ENCODE peak calls at places on chromosomes 11 and 22, in five cellular contexts. One of them, this sample, is unnamed.

GRCh38 chr11:119694334-119694733 is 34.7 kb downstream of the NECTIN1 start:
- DNase-seq in body of pancreas: peak
- DNase-seq in Peyer's patch: peak
- DNase-seq in spleen: no peak
- DNase-seq in tibial nerve: no peak
- DNase-seq in this sample: no peak

GRCh38 chr11:94194712-94195111 is 66.1 kb downstream of the PANX1 start:
- DNase-seq in spleen: no peak
- DNase-seq in body of pancreas: no peak
- DNase-seq in tibial nerve: no peak
- DNase-seq in Peyer's patch: no peak
- DNase-seq in this sample: no peak

GRCh38 chr22:19779685-19780268 is 19.2 kb downstream of the TBX1 start:
- DNase-seq in Peyer's patch: no peak
- DNase-seq in tibial nerve: no peak
- DNase-seq in body of pancreas: no peak
- DNase-seq in spleen: peak
- DNase-seq in this sample: peak

GRCh38 chr11:120185678-120186407 is 25.0 kb upstream of the OAF start:
- DNase-seq in spleen: peak
- DNase-seq in tibial nerve: no peak
- DNase-seq in Peyer's patch: no peak
- DNase-seq in body of pancreas: peak
- DNase-seq in this sample: peak

GRCh38 chr22:42473484-42474193 is 41.4 kb upstream of the NFAM1 start:
- DNase-seq in tibial nerve: no peak
- DNase-seq in body of pancreas: no peak
- DNase-seq in Peyer's patch: no peak
- DNase-seq in spleen: no peak
- DNase-seq in this sample: no peak

GRCh38 chr22:40578171-40578570 is 58.3 kb downstream of the MRTFA start:
- DNase-seq in body of pancreas: no peak
- DNase-seq in Peyer's patch: no peak
- DNase-seq in spleen: no peak
- DNase-seq in tibial nerve: no peak
- DNase-seq in this sample: no peak

GRCh38 chr11:12043959-12044772 is 35.7 kb upstream of the DKK3 start:
- DNase-seq in body of pancreas: peak
- DNase-seq in tibial nerve: peak
- DNase-seq in Peyer's patch: peak
- DNase-seq in spleen: no peak
- DNase-seq in this sample: no peak

GRCh38 chr11:62193954-62194353 is 3.9 kb downstream of the SCGB1D1 start:
- DNase-seq in Peyer's patch: no peak
- DNase-seq in body of pancreas: no peak
- DNase-seq in tibial nerve: no peak
- DNase-seq in spleen: no peak
- DNase-seq in this sample: no peak

GRCh38 chr11:133163463-133164419 is 368.6 kb downstream of the OPCML start:
- DNase-seq in tibial nerve: no peak
- DNase-seq in body of pancreas: no peak
- DNase-seq in spleen: no peak
- DNase-seq in Peyer's patch: no peak
- DNase-seq in this sample: no peak

GRCh38 chr22:25202290-25202921 is 2.7 kb downstream of the CRYBB3 start:
- DNase-seq in tibial nerve: peak
- DNase-seq in body of pancreas: peak
- DNase-seq in spleen: no peak
- DNase-seq in Peyer's patch: no peak
- DNase-seq in this sample: no peak

GRCh38 chr22:24429411-24430365 is 2.3 kb downstream of the ADORA2A start:
- DNase-seq in spleen: peak
- DNase-seq in body of pancreas: no peak
- DNase-seq in Peyer's patch: peak
- DNase-seq in tibial nerve: no peak
- DNase-seq in this sample: no peak

GRCh38 chr22:25447067-25447688 is 117.3 kb upstream of the GRK3 start:
- DNase-seq in tibial nerve: no peak
- DNase-seq in body of pancreas: no peak
- DNase-seq in spleen: no peak
- DNase-seq in Peyer's patch: no peak
- DNase-seq in this sample: no peak

GRCh38 chr11:119085523-119085878 is 820 bp downstream of the HMBS start:
- DNase-seq in Peyer's patch: no peak
- DNase-seq in spleen: no peak
- DNase-seq in tibial nerve: no peak
- DNase-seq in body of pancreas: no peak
- DNase-seq in this sample: no peak

GRCh38 chr11:61332266-61332822 is 561 bp downstream of the DDB1 start:
- DNase-seq in tibial nerve: no peak
- DNase-seq in spleen: no peak
- DNase-seq in Peyer's patch: no peak
- DNase-seq in body of pancreas: no peak
- DNase-seq in this sample: no peak

GRCh38 chr11:129967996-129968395 is 34.6 kb downstream of the PRDM10 start:
- DNase-seq in body of pancreas: no peak
- DNase-seq in Peyer's patch: no peak
- DNase-seq in tibial nerve: no peak
- DNase-seq in spleen: no peak
- DNase-seq in this sample: no peak

GRCh38 chr22:39375646-39376045 is 23.9 kb upstream of the TAB1 start:
- DNase-seq in body of pancreas: no peak
- DNase-seq in Peyer's patch: no peak
- DNase-seq in tibial nerve: no peak
- DNase-seq in spleen: no peak
- DNase-seq in this sample: no peak

GRCh38 chr11:79139900-79140299 is 300.9 kb downstream of the TENM4 start:
- DNase-seq in tibial nerve: no peak
- DNase-seq in Peyer's patch: no peak
- DNase-seq in body of pancreas: no peak
- DNase-seq in spleen: no peak
- DNase-seq in this sample: no peak

GRCh38 chr22:32618461-32619140 is 144.0 kb downstream of the FBXO7 start:
- DNase-seq in tibial nerve: peak
- DNase-seq in body of pancreas: no peak
- DNase-seq in Peyer's patch: no peak
- DNase-seq in spleen: peak
- DNase-seq in this sample: no peak

GRCh38 chr11:13287026-13287425 is 9.4 kb downstream of the BMAL1 start:
- DNase-seq in Peyer's patch: no peak
- DNase-seq in body of pancreas: no peak
- DNase-seq in tibial nerve: no peak
- DNase-seq in spleen: no peak
- DNase-seq in this sample: no peak

GRCh38 chr22:22060200-22061084 is 77.9 kb upstream of the TOP3B start:
- DNase-seq in Peyer's patch: peak
- DNase-seq in tibial nerve: peak
- DNase-seq in spleen: peak
- DNase-seq in body of pancreas: peak
- DNase-seq in this sample: peak

GRCh38 chr11:60193687-60194433 is 11.0 kb upstream of the MS4A6A start:
- DNase-seq in body of pancreas: peak
- DNase-seq in spleen: no peak
- DNase-seq in tibial nerve: peak
- DNase-seq in Peyer's patch: no peak
- DNase-seq in this sample: peak
- TF ChIP-seq POLR2A in body of pancreas: no peak
- TF ChIP-seq POLR2A in spleen: no peak
- TF ChIP-seq POLR2A in tibial nerve: no peak
- TF ChIP-seq POLR2A in Peyer's patch: no peak
- TF ChIP-seq POLR2A in this sample: no peak

GRCh38 chr11:55342901-55343300 is at the start of gene OR4A16:
- DNase-seq in body of pancreas: no peak
- DNase-seq in Peyer's patch: no peak
- DNase-seq in spleen: no peak
- DNase-seq in tibial nerve: no peak
- DNase-seq in this sample: no peak
- TF ChIP-seq CTCF in body of pancreas: no peak
- TF ChIP-seq CTCF in Peyer's patch: no peak
- TF ChIP-seq CTCF in spleen: no peak
- TF ChIP-seq CTCF in tibial nerve: no peak
- TF ChIP-seq CTCF in this sample: no peak

GRCh38 chr11:85379066-85379465 is 248.1 kb downstream of the DLG2 start:
- DNase-seq in tibial nerve: no peak
- DNase-seq in body of pancreas: no peak
- DNase-seq in spleen: no peak
- DNase-seq in Peyer's patch: no peak
- DNase-seq in this sample: no peak
- TF ChIP-seq POLR2A in tibial nerve: no peak
- TF ChIP-seq POLR2A in body of pancreas: no peak
- TF ChIP-seq POLR2A in spleen: no peak
- TF ChIP-seq POLR2A in Peyer's patch: no peak
- TF ChIP-seq POLR2A in this sample: no peak

GRCh38 chr11:64660205-64660604 is 62.8 kb downstream of the NRXN2 start:
- DNase-seq in tibial nerve: no peak
- DNase-seq in body of pancreas: no peak
- DNase-seq in spleen: no peak
- DNase-seq in Peyer's patch: no peak
- DNase-seq in this sample: peak

GRCh38 chr11:64660706-64661105 is 62.3 kb downstream of the NRXN2 start:
- DNase-seq in body of pancreas: no peak
- DNase-seq in Peyer's patch: no peak
- DNase-seq in tibial nerve: no peak
- DNase-seq in spleen: no peak
- DNase-seq in this sample: peak

GRCh38 chr11:64661146-64661545 is 61.9 kb downstream of the NRXN2 start:
- DNase-seq in body of pancreas: no peak
- DNase-seq in Peyer's patch: no peak
- DNase-seq in tibial nerve: no peak
- DNase-seq in spleen: no peak
- DNase-seq in this sample: no peak

GRCh38 chr11:64661622-64662021 is 61.4 kb downstream of the NRXN2 start:
- DNase-seq in tibial nerve: no peak
- DNase-seq in body of pancreas: no peak
- DNase-seq in spleen: no peak
- DNase-seq in Peyer's patch: no peak
- DNase-seq in this sample: no peak

GRCh38 chr11:64659417-64660144 is 63.4 kb downstream of the NRXN2 start:
- DNase-seq in spleen: no peak
- DNase-seq in Peyer's patch: no peak
- DNase-seq in tibial nerve: no peak
- DNase-seq in body of pancreas: no peak
- DNase-seq in this sample: no peak
- TF ChIP-seq CTCF in spleen: no peak
- TF ChIP-seq CTCF in Peyer's patch: no peak
- TF ChIP-seq CTCF in tibial nerve: no peak
- TF ChIP-seq CTCF in body of pancreas: no peak
- TF ChIP-seq CTCF in this sample: no peak

DNA sequence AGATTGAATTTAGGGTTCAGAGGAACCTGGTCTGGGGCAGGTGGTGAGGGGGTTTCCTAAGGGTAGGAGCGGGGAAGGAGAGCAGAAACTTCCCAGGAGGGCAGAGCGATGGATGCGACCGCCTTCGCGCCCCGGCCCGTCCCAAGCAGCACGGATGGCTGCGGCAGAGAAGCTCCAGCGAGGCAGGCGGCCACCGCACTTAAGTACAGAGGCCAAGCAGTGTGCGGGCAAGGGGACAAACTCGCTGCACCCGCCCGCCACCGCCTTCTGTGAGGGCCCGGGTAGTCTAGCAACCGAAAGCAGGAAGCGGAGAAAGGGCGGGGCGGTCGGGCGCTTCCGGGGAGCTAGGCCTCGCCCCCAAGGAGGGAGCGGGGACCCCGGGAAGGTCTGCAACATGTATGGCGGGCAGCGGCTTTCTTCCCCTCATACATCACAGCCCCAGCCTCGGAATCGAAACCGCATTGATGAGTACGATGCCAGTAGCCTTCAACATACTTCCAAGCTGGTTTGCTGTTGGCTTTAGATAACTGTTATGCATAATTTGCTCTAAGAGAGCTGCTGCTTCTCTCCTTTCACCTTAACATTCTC is at the start of gene AGBL2:
- DNase-seq in Peyer's patch: peak
- DNase-seq in tibial nerve: peak
- DNase-seq in spleen: peak
- DNase-seq in body of pancreas: peak
- DNase-seq in this sample: peak
- TF ChIP-seq POLR2A in Peyer's patch: peak
- TF ChIP-seq POLR2A in tibial nerve: no peak
- TF ChIP-seq POLR2A in spleen: no peak
- TF ChIP-seq POLR2A in body of pancreas: peak
- TF ChIP-seq POLR2A in this sample: peak

GRCh38 chr11:125156346-125156745 is 8.2 kb upstream of the PKNOX2 start:
- DNase-seq in tibial nerve: no peak
- DNase-seq in body of pancreas: no peak
- DNase-seq in Peyer's patch: no peak
- DNase-seq in spleen: no peak
- DNase-seq in this sample: no peak
- TF ChIP-seq CTCF in tibial nerve: no peak
- TF ChIP-seq CTCF in body of pancreas: no peak
- TF ChIP-seq CTCF in Peyer's patch: no peak
- TF ChIP-seq CTCF in spleen: no peak
- TF ChIP-seq CTCF in this sample: no peak

DNA sequence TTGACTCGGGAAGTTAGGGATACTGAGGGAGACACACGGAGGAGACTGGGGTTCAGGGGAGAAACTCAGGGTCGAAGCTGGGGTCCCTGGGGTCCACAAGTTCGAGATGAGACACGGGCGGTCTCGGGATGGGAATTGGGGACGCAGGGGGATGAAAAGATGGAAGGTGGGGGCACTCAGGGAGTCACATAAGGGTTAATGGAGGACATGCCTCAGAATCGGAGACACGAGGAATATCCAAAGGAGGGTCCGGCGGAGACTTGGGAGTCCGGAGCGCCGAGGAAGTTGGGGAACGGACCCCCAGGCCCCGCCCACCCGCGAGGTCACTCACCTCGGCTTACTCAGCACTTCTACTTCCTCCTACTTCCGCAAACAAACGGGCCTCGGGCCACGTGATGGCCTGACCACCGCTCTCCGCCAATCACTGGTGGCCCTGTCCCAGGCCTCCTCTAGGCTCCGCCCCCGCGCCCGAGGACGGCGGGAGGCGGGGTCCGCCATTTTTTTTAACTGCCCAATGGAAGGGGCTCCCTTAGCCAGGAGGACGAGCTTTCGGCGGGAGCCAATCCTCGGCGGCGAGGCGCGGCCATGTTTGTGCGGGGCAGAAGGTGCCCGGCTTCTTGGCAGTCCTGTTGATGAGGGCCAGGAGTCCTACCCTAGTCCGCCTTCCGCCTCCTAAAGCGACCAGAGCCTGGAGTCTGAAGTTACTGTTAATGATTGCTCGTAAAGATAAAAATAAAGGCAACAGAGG is at the start of gene PLA2G6:
- DNase-seq in tibial nerve: peak
- DNase-seq in Peyer's patch: peak
- DNase-seq in body of pancreas: peak
- DNase-seq in spleen: peak
- DNase-seq in this sample: peak
- TF ChIP-seq POLR2A in tibial nerve: no peak
- TF ChIP-seq POLR2A in Peyer's patch: peak
- TF ChIP-seq POLR2A in body of pancreas: peak
- TF ChIP-seq POLR2A in spleen: no peak
- TF ChIP-seq POLR2A in this sample: peak

DNA sequence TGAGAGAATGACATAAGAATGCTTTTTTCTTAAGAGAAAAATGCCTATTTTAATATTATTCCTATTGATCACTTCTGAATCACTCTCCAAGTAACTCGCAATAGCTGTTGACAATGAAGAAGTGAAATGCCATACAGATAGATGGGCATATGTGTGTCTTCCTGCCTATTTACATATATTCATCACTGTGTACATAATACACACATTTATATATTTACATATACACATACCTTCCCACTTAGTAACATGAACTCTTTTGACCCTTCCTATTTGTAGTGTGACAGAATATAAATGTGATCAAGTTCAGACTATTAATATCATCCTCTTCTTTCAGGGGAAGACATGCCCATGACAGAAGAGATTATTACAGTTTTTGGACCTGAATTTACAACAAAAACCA is 756.7 kb downstream of the DLG2 start:
- DNase-seq in Peyer's patch: no peak
- DNase-seq in spleen: no peak
- DNase-seq in body of pancreas: no peak
- DNase-seq in tibial nerve: no peak
- DNase-seq in this sample: no peak
- TF ChIP-seq CTCF in Peyer's patch: no peak
- TF ChIP-seq CTCF in spleen: no peak
- TF ChIP-seq CTCF in body of pancreas: no peak
- TF ChIP-seq CTCF in tibial nerve: no peak
- TF ChIP-seq CTCF in this sample: no peak